ENCODE peak calls at places on chromosomes 4 and X, in seven cellular contexts. T, C, M, L, K, Q and S are unnamed samples.

GRCh38 chr4:84780719-84781118 is 185.8 kb downstream of the WDFY3 start:
- DNase-seq in C (no peak), L (no peak), Q (no peak), K (no peak), T (no peak), M (no peak), S (no peak)

GRCh38 chrX:13396887-13397286 is 77.0 kb upstream of the ATXN3L start:
- DNase-seq in Q (no peak), M (no peak), T (no peak), C (peak; percentile 32), L (no peak), K (no peak), S (no peak)

GRCh38 chr4:113052379-113052951 is 3.0 kb downstream of the ANK2 start:
- DNase-seq in K (no peak), Q (no peak), L (no peak), C (peak; percentile 3), T (no peak), M (no peak), S (peak; percentile 27)

GRCh38 chr4:97238956-97239698 is 904.1 kb downstream of the STPG2 start:
- DNase-seq in M (no peak), Q (no peak), C (no peak), T (no peak), L (no peak), K (no peak), S (no peak)

GRCh38 chr4:96016615-96017299 is 176.9 kb downstream of the PDHA2 start:
- DNase-seq in M (no peak), Q (no peak), K (no peak), L (no peak), C (peak; percentile 74), T (no peak), S (no peak)

GRCh38 chr4:75289843-75290616 is 224.2 kb downstream of the RCHY1 start:
- DNase-seq in L (no peak), C (peak; percentile 25), Q (no peak), K (no peak), T (no peak), M (peak; percentile 87), S (peak; percentile 29)

GRCh38 chr4:173436866-173437265 is 38.0 kb upstream of the SCRG1 start:
- DNase-seq in M (no peak), L (no peak), T (no peak), K (no peak), Q (no peak), C (no peak), S (no peak)

GRCh38 chrX:16666541-16666940 is 16.6 kb downstream of the S100G start:
- DNase-seq in Q (no peak), T (no peak), M (peak; percentile 68), K (no peak), L (no peak), C (no peak), S (no peak)

GRCh38 chr4:107283587-107284559 is 247.8 kb upstream of the DKK2 start:
- DNase-seq in T (no peak), Q (no peak), C (peak; percentile 69), L (peak; percentile 90), M (peak; percentile 63), K (no peak), S (no peak)

GRCh38 chrX:108795240-108795639 is 58.9 kb upstream of the IRS4 start:
- DNase-seq in M (peak; percentile 55), K (no peak), L (no peak), C (no peak), T (no peak), Q (no peak), S (no peak)

GRCh38 chr4:184114431-184114830 is 103.2 kb downstream of the ENPP6 start:
- DNase-seq in T (no peak), L (no peak), M (no peak), K (no peak), Q (no peak), C (no peak), S (no peak)

GRCh38 chrX:111083101-111083500 is 12.9 kb upstream of the PAK3 start:
- DNase-seq in Q (no peak), M (no peak), K (no peak), T (no peak), C (peak; percentile 13), L (no peak), S (no peak)

GRCh38 chrX:46354481-46354880 is 190.7 kb downstream of the ZNF674 start:
- DNase-seq in K (no peak), C (no peak), L (no peak), T (no peak), M (no peak), Q (no peak), S (no peak)

GRCh38 chr4:183757105-183757504 is 98.0 kb downstream of the TRAPPC11 start:
- DNase-seq in M (no peak), L (no peak), Q (no peak), K (no peak), C (peak; percentile 3), T (no peak), S (no peak)

GRCh38 chrX:154370882-154371770 is 3.3 kb downstream of the FLNA start:
- DNase-seq in Q (peak; percentile 87), C (peak; percentile 95), T (peak; percentile 95), L (peak; percentile 78), K (peak; percentile 96), M (peak; percentile 95), S (peak; percentile 92)

GRCh38 chrX:130626521-130626920 is 224.7 kb downstream of the RBMX2 start:
- DNase-seq in T (no peak), M (no peak), Q (no peak), L (no peak), K (no peak), C (peak; percentile 9), S (no peak)

GRCh38 chrX:145735036-145735435 is 82.6 kb upstream of the SLITRK2 start:
- DNase-seq in L (no peak), Q (no peak), M (no peak), T (no peak), K (no peak), C (no peak), S (no peak)

GRCh38 chr4:28075557-28075956 is 1214.9 kb downstream of the STIM2 start:
- DNase-seq in L (no peak), K (no peak), T (no peak), C (no peak), M (no peak), Q (no peak), S (no peak)

GRCh38 chr4:40980318-40980883 is 230.6 kb downstream of the NSUN7 start:
- DNase-seq in Q (no peak), L (no peak), T (no peak), C (peak; percentile 46), K (no peak), M (peak; percentile 79), S (no peak)

GRCh38 chr4:5704276-5704675 is 4.1 kb downstream of the EVC2 start:
- DNase-seq in K (no peak), T (no peak), C (no peak), M (no peak), L (no peak), Q (no peak), S (no peak)

GRCh38 chr4:5703831-5704230 is 4.5 kb downstream of the EVC2 start:
- DNase-seq in C (no peak), M (no peak), K (no peak), T (no peak), Q (no peak), L (no peak), S (no peak)

GRCh38 chr4:5707366-5708133 is 809 bp downstream of the EVC2 start:
- DNase-seq in Q (no peak), K (no peak), L (no peak), T (no peak), M (no peak), C (no peak), S (peak; percentile 44)

GRCh38 chr4:5706486-5707290 is 1.7 kb downstream of the EVC2 start:
- DNase-seq in K (no peak), M (no peak), L (no peak), C (no peak), Q (no peak), T (no peak), S (no peak)

DNA sequence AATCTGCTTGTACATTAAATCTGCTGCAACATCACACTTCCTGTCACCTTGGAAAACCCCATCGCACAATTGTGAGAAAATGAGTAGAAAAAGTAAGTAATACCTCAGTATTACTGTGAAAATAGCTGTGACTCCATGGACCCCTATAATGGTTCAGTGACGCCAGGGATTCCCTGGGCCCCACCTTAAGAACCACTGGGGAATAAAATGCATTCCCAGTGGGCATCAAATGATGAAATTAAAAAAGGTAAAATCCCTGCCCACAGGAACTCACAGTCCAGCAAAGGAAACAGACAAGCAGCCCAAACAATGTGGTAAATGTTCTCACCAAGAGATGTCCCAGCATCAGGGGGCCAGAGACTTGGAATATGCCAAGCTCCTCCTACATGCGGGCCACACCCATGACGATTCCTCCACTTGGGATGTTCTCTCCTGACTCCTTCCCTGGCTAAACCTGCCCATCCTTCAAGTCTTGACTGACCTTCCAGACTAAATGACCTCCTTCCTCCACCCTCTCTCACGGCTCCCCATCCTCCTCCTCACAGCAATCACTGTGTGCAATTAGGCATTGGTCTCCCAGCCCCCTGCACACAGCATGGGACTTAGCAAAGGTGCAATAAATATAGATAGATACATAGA is 2.6 kb downstream of the EVC2 start:
- DNase-seq in C (peak; percentile 69), Q (no peak), M (no peak), K (no peak), L (no peak), T (no peak), S (no peak)
- TF ChIP-seq CTCF in C (no peak), Q (no peak), M (no peak), K (no peak), L (no peak), T (no peak), S (no peak)

GRCh38 chr4:179278647-179279046 is 1836.4 kb upstream of the AGA start:
- DNase-seq in C (no peak), T (no peak), Q (no peak), K (no peak), M (no peak), L (no peak), S (no peak)
- H3K27me3 ChIP-seq in C (no peaks in the 10 kb centered on the region), T (no peaks in the 10 kb centered on the region), Q (no peaks in the 10 kb centered on the region), K (no peaks in the 10 kb centered on the region), M (no peaks in the 10 kb centered on the region), L (no peaks in the 10 kb centered on the region), S (no peaks in the 10 kb centered on the region)

GRCh38 chr4:126395661-126396060 is 1080.9 kb downstream of the FAT4 start:
- DNase-seq in L (no peak), C (no peak), K (no peak), M (no peak), T (no peak), Q (no peak), S (no peak)

GRCh38 chr4:126396703-126397102 is 1081.9 kb downstream of the FAT4 start:
- DNase-seq in M (no peak), L (no peak), C (no peak), Q (no peak), T (no peak), K (no peak), S (no peak)

GRCh38 chr4:126396121-126396520 is 1081.4 kb downstream of the FAT4 start:
- DNase-seq in T (no peak), C (no peak), K (no peak), L (no peak), Q (no peak), M (no peak), S (no peak)
- H3K4me3 ChIP-seq in T (no peak overlapping the region), C (no peak overlapping the region), K (no peak overlapping the region), L (no peak overlapping the region), Q (no peak overlapping the region), M (no peak overlapping the region), S (no peak overlapping the region)

GRCh38 chrX:104342065-104342464 is 87.3 kb upstream of the ESX1 start:
- DNase-seq in L (no peak), M (no peak), C (no peak), Q (no peak), K (no peak), T (no peak), S (no peak)

GRCh38 chrX:104347860-104348259 is 93.1 kb upstream of the ESX1 start:
- DNase-seq in T (no peak), M (no peak), L (no peak), Q (no peak), C (peak; percentile 64), K (no peak), S (no peak)

GRCh38 chrX:104343408-104344129 is 88.8 kb upstream of the ESX1 start:
- DNase-seq in M (peak; percentile 85), T (no peak), L (no peak), K (no peak), Q (no peak), C (peak; percentile 86), S (no peak)
- TF ChIP-seq CTCF in M (peak; percentile 76), T (peak; percentile 53), L (peak; percentile 60), K (peak; percentile 37), Q (peak; percentile 22), C (peak; percentile 55), S (peak; percentile 48)